ENCODE peak calls at places on chromosome 1, in five cellular contexts. B, F, A, S and P are unnamed samples.

GRCh38 chr1:98557808-98558390 is 103.6 kb upstream of the SNX7 start:
- DNase-seq in F (no peak), B (no peak), S (no peak), A (no peak), P (no peak)

GRCh38 chr1:204670152-204670927 is 15.2 kb downstream of the LRRN2 start:
- DNase-seq in F (peak), A (no peak), S (no peak), B (no peak), P (no peak)

GRCh38 chr1:151635479-151636072 is 23.7 kb downstream of the SNX27 start:
- DNase-seq in S (no peak), F (no peak), B (no peak), A (no peak), P (no peak)

GRCh38 chr1:75855010-75855409 is 58.3 kb downstream of the MSH4 start:
- DNase-seq in S (peak), F (peak), B (no peak), A (no peak), P (no peak)

GRCh38 chr1:59204001-59204400 is 92.9 kb upstream of the FGGY start:
- DNase-seq in A (no peak), S (peak), B (no peak), F (no peak), P (no peak)

GRCh38 chr1:12486401-12487005 is 131.5 kb downstream of the DHRS3 start:
- DNase-seq in B (no peak), A (no peak), F (no peak), S (no peak), P (no peak)

GRCh38 chr1:147080013-147080661 is 92.1 kb downstream of the PRKAB2 start:
- DNase-seq in A (no peak), F (no peak), S (no peak), B (peak), P (peak)

GRCh38 chr1:200493344-200493743 is 83.5 kb upstream of the ZNF281 start:
- DNase-seq in S (no peak), F (no peak), A (no peak), B (no peak), P (no peak)

GRCh38 chr1:201149400-201149799 is 4.9 kb downstream of the TMEM9 start:
- DNase-seq in S (peak), B (no peak), F (peak), A (no peak), P (no peak)

GRCh38 chr1:32342704-32343103 is 6.7 kb upstream of the MARCKSL1 start:
- DNase-seq in B (no peak), F (no peak), A (no peak), S (no peak), P (no peak)

GRCh38 chr1:37478890-37479254 is 4.5 kb downstream of the ZC3H12A start:
- DNase-seq in F (no peak), A (no peak), B (no peak), S (peak), P (no peak)

GRCh38 chr1:156251527-156251926 is 3.7 kb upstream of the PAQR6 start:
- DNase-seq in F (no peak), B (no peak), A (no peak), S (no peak), P (no peak)

GRCh38 chr1:164685656-164686055 is 126.7 kb downstream of the PBX1 start:
- DNase-seq in A (no peak), F (no peak), B (no peak), S (no peak), P (no peak)

GRCh38 chr1:201084171-201084766 is 28.0 kb downstream of the CACNA1S start:
- DNase-seq in A (no peak), S (no peak), B (no peak), F (no peak), P (no peak)

GRCh38 chr1:216723274-216723780 is at the start of gene ESRRG:
- DNase-seq in A (no peak), F (no peak), B (peak), S (peak), P (peak)

GRCh38 chr1:162145966-162146696 is 76.6 kb downstream of the NOS1AP start:
- DNase-seq in A (no peak), B (no peak), S (no peak), F (no peak), P (no peak)

DNA sequence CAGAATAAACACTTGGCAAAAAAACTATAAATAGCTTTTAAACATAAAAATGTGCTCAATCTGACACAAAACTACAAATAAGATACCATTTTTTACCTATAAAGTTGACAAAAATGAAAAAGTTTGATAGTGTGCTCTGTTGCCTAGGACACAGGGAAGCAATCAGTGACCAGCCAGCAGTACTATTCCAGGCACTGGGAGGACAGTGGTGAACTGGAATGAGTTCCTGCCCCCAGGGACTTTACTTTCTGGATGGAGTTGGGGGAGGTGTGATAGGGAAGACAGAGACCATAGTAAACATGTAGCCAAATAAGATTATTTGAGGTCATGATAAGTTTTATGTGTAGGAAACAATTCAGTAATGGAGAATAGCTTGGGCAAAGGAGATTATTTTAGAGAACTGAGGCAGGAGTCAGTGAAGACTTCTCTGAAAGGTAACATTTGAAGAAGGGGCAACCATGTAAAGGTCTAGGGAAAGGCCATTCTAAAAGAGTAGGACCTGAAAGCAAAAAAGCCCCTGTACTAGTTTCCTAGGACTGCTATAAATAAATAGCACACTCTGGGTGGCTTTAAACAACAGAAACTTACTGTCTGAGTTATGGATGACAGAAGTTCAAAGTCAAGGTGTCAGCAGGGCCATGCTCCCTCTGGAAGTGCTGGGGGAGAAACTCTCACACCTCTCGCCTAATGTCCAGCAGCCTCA is 42.0 kb downstream of the EEIG2 start:
- DNase-seq in A (no peak), F (no peak), B (no peak), S (no peak), P (no peak)
- TF ChIP-seq SP1 in A (no peak), F (no peak), B (no peak), S (no peak), P (no peak)

GRCh38 chr1:159207774-159208459 is 3.2 kb downstream of the ACKR1 start:
- DNase-seq in B (no peak), A (no peak), F (no peak), S (no peak), P (no peak)

GRCh38 chr1:159208460-159208825 is 3.8 kb downstream of the ACKR1 start:
- DNase-seq in S (no peak), B (no peak), A (no peak), F (no peak), P (peak)

GRCh38 chr1:159214149-159214760 is 9.6 kb downstream of the ACKR1 start:
- DNase-seq in B (peak), A (no peak), S (peak), F (peak), P (peak)

GRCh38 chr1:159211331-159212136 is 6.9 kb downstream of the ACKR1 start:
- DNase-seq in A (no peak), F (peak), S (peak), B (peak), P (peak)

DNA sequence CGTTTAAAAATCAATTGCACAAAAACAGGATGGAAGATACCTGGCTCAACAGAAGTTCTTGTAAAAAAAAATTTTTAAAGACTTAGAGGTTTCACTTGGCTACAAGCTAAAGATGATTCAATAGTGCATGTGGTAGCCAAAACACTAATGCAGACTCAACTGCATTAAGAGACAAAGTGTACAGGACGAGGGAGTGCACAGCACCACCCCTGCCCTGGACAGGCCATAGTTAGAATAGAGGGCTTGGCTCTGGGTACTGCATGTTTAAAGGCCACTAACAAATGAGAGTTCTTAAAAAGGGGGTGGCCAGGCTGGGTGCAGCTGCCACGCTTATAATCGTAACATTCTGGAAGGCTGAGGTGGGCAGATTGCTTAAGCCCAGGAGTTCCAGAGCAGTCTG is 7.9 kb downstream of the ACKR1 start:
- DNase-seq in A (no peak), F (no peak), S (no peak), B (no peak), P (no peak)
- TF ChIP-seq CREB1 in A (no peak), F (no peak), S (no peak), B (no peak), P (no peak)

GRCh38 chr1:19260211-19261138 is 8.9 kb downstream of the MRTO4 start:
- DNase-seq in S (no peak), A (no peak), F (peak), B (no peak), P (no peak)
- TF ChIP-seq SP1 in S (no peak), A (no peak), F (no peak), B (no peak), P (no peak)

GRCh38 chr1:55958498-55958897 is 620.9 kb downstream of the PLPP3 start:
- DNase-seq in A (peak), S (no peak), F (no peak), B (no peak), P (no peak)

GRCh38 chr1:55962472-55962871 is 616.9 kb downstream of the PLPP3 start:
- DNase-seq in B (no peak), S (no peak), F (no peak), A (no peak), P (no peak)

GRCh38 chr1:55957233-55957632 is 622.1 kb downstream of the PLPP3 start:
- DNase-seq in F (no peak), A (no peak), B (no peak), S (no peak), P (no peak)

GRCh38 chr1:55955237-55955636 is 624.1 kb downstream of the PLPP3 start:
- DNase-seq in A (no peak), F (no peak), B (no peak), S (no peak), P (no peak)

DNA sequence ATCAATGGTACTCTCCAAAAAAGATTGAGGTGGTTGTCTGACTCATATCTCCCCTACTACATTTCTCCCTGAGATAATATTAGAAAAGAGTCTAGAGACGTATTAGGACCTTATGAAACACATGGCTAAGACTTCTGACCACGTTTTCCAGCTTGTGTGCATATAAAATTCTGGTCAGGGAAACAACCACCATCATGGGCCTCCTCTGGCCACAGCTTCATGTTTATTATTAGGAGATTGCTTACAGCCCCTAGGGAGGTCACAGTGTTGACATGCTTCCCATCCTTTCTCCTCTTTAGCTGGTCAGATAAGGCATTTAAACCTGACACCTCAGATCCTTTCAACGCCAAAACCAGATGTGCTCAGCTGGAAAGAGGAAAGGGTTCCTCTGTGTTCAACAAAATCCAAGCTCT is 620.2 kb downstream of the PLPP3 start:
- DNase-seq in S (no peak), F (no peak), B (no peak), A (no peak), P (no peak)
- TF ChIP-seq CREB1 in S (no peak), F (no peak), B (no peak), A (no peak), P (no peak)

GRCh38 chr1:225519166-225519863 is 91.5 kb upstream of the LBR start:
- DNase-seq in A (no peak), S (no peak), F (no peak), B (peak), P (peak)
- TF ChIP-seq SP1 in A (no peak), S (no peak), F (no peak), B (peak), P (no peak)

GRCh38 chr1:208107817-208108608 is 136.2 kb downstream of the PLXNA2 start:
- DNase-seq in F (no peak), A (no peak), S (no peak), B (no peak), P (no peak)
- TF ChIP-seq CREB1 in F (no peak), A (no peak), S (no peak), B (no peak), P (no peak)